ENCODE peak calls at places on chromosome 21, in five cellular contexts. E is HEK293T, W is H1, B is GM12878, N is HepG2. G is an unnamed sample.

GRCh38 chr21:20802631-20803260 is 195.5 kb upstream of the NCAM2 start:
- DNase-seq in E (no peak), W (no peak), B (no peak), N (no peak), G (no peak)

GRCh38 chr21:20739421-20739820 is 258.8 kb upstream of the NCAM2 start:
- DNase-seq in E (peak; percentile 12), W (no peak), B (no peak), N (no peak), G (peak; percentile 25)

GRCh38 chr21:28833609-28834008 is 159.1 kb downstream of the LTN1 start:
- DNase-seq in E (no peak), W (no peak), B (no peak), N (no peak), G (no peak)

GRCh38 chr21:24046816-24047443 is 1560.4 kb downstream of the MRPL39 start:
- DNase-seq in E (no peak), W (no peak), B (no peak), N (no peak), G (no peak)

GRCh38 chr21:31110430-31110829 is 72.2 kb upstream of the KRTAP19-8 start:
- DNase-seq in E (peak; percentile 34), W (no peak), B (no peak), N (no peak), G (no peak)

GRCh38 chr21:21722736-21723135 is 724.5 kb downstream of the NCAM2 start:
- DNase-seq in E (no peak), W (no peak), B (no peak), N (no peak), G (no peak)

GRCh38 chr21:30434033-30434631 is 4.1 kb downstream of the KRTAP13-4 start:
- DNase-seq in E (peak; percentile 62), W (peak; percentile 50), B (no peak), N (no peak), G (peak; percentile 57)

GRCh38 chr21:37787456-37787855 is 128.8 kb downstream of the KCNJ6 start:
- DNase-seq in E (no peak), W (no peak), B (no peak), N (no peak), G (peak; percentile 44)

GRCh38 chr21:37060296-37060695 is 12.6 kb downstream of the PIGP start:
- DNase-seq in E (peak; percentile 75), W (peak; percentile 43), B (no peak), N (peak; percentile 89), G (peak; percentile 86)

GRCh38 chr21:40143822-40144525 is 276.7 kb downstream of the PCP4 start:
- DNase-seq in E (peak; percentile 40), W (no peak), B (no peak), N (peak; percentile 10), G (peak; percentile 57)

GRCh38 chr21:39444406-39445145 is 1.0 kb downstream of the LCA5L start:
- DNase-seq in E (no peak), W (no peak), B (no peak), N (no peak), G (no peak)

GRCh38 chr21:35373998-35374397 is 324.9 kb upstream of the RUNX1 start:
- DNase-seq in E (no peak), W (no peak), B (no peak), N (no peak), G (no peak)

GRCh38 chr21:40754466-40754865 is 92.5 kb downstream of the DSCAM start:
- DNase-seq in E (no peak), W (no peak), B (no peak), N (no peak), G (no peak)

GRCh38 chr21:28884481-28884880 is 108.2 kb downstream of the LTN1 start:
- DNase-seq in E (no peak), W (no peak), B (no peak), N (no peak), G (no peak)

DNA sequence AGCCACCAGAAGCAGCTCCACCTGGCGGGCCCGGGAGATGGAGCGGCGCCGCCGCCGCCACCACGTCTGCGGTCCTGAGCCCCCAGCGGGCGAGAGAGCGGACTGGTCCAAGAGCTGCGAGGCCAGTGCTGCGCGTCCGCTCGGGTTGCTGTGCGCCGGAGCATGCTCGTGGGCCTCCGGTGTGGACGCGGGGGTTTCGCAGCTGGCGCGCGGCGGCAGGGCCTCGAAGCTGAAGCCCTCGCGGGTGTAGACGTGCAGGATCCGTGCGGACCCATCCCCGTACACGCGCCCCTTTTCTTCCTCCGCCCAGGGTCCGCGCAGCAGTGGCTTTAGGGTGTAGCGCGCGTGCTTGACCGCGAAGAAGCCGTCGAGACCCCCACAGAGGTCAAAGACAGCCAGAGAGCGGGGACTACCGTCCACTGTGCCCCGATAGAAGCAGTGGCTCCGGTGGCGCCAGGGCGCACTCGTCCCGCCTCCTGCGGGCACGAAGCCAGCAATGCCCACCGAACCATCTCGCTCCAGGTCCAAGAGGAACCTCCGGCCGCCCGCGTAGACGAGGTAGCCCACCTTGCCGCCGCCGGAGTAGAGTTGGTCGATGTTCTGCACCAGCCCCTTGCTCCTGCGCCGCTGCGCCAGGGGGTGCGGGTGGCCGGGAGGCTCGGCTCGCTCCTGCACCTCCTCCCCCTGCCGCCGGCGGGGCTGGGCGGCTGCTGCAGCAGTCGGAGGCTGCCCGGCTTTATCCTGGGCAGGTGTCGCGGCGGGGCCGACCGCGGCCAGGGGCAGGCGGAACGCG is 1.1 kb downstream of the ADAMTS5 start:
- DNase-seq in E (peak; percentile 48), W (no peak), B (no peak), N (no peak), G (no peak)
- TF ChIP-seq SUZ12 in E (no peak), W (peak; percentile 72), B (no peak), N (no peak), G (peak; percentile 65)

GRCh38 chr21:32494946-32495703 is 82.6 kb downstream of the EVA1C start:
- DNase-seq in E (no peak), W (no peak), B (no peak), N (no peak), G (no peak)
- TF ChIP-seq SUZ12 in E (no peak), W (no peak), B (no peak), N (no peak), G (no peak)

GRCh38 chr21:34204021-34204420 is 130.6 kb downstream of the MRPS6 start:
- DNase-seq in E (no peak), W (no peak), B (no peak), N (no peak), G (no peak)
- TF ChIP-seq SUZ12 in E (no peak), W (no peak), B (no peak), N (no peak), G (no peak)

DNA sequence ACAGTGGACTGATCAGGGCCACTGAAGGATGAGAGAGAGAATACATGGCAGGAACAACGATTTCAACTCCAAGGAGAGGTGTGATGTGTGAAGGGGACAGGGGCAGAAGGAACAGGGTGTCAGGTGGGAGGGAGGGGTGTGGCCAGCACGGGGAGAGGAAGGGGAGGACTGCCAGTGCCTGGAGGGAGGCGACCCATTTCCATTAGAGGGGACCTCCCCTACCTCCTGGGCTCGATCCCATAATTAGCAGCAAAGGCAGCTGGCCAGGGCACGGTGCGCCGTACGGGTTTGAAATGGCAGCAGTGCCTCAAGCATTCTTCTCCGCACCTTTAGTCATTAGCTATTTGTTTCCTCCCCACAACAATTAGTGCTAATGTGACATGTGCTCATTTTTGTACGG is 22.7 kb downstream of the CRYAA start:
- DNase-seq in E (no peak), W (no peak), B (no peak), N (no peak), G (no peak)
- TF ChIP-seq SUZ12 in E (no peak), W (no peak), B (no peak), N (no peak), G (no peak)

GRCh38 chr21:45541221-45542039 is 810 bp downstream of the SLC19A1 start:
- DNase-seq in E (peak; percentile 68), W (no peak), B (no peak), N (no peak), G (no peak)
- TF ChIP-seq SUZ12 in E (no peak), W (no peak), B (no peak), N (no peak), G (no peak)

DNA sequence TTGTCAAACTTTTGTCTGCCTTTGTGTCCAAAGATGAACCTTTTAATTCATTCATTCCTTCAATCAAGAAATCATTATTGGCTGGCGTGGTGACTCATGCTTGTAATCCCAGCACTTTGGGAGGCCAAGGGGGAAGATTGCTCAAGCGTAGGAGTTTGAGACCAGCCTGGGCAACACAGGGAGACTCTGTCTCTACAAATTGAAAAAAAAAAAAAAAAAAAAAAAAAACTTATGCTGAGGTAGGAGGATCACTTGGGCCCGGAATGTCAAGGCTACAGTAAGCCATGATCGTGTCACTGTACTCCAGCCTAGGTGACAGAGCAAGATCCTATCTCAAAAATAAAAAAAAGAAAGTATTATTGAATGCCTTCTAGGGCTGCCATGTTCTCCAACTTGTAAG is 51.3 kb upstream of the CXADR start:
- DNase-seq in E (no peak), W (no peak), B (no peak), N (peak; percentile 74), G (no peak)
- TF ChIP-seq SUZ12 in E (no peak), W (no peak), B (no peak), N (no peak), G (no peak)

GRCh38 chr21:42093991-42094417 is 22.9 kb downstream of the UMODL1 start:
- DNase-seq in E (no peak), W (no peak), B (no peak), N (peak; percentile 11), G (no peak)
- TF ChIP-seq SUZ12 in E (no peak), W (no peak), B (no peak), N (no peak), G (no peak)

DNA sequence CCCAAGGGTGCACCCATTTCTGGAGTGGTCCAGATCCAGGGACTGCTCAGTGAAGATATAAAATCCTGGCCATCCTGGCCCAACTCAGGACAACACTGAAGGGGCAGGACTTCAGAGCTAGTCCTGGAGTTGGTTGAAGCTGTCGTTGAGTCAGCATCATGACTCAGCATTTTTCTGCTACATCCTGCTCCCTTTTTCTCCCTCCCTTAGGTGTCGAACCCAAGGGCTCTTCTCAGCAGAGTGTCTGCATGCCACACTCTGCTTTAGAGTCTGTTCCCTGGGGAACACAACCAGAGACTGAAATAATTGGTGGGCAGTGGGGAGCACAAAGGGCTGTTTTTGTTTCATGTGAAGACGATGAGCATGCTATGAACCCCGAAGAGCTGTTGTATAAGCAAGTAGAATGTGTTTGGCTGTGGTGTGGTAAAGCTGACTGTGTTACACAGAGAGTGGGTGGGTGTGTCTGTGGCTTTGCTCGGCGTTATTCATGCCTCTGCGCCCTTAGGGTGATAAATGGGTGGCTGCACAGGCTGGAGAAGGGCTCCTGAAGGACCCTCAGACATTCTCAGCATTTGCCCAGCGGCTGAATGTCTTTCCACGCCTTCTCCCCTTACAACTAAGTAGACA is 167.2 kb downstream of the CYYR1 start:
- DNase-seq in E (peak; percentile 22), W (no peak), B (no peak), N (no peak), G (no peak)
- TF ChIP-seq SUZ12 in E (no peak), W (no peak), B (no peak), N (no peak), G (no peak)

GRCh38 chr21:26966978-26967913 is at the start of gene ADAMTS5:
- DNase-seq in E (peak; percentile 59), W (no peak), B (no peak), N (no peak), G (no peak)
- TF ChIP-seq SUZ12 in E (no peak), W (peak; percentile 59), B (no peak), N (no peak), G (no peak)

GRCh38 chr21:25963186-25963585 is 207.4 kb downstream of the APP start:
- DNase-seq in E (no peak), W (no peak), B (no peak), N (no peak), G (no peak)
- TF ChIP-seq SUZ12 in E (no peak), W (no peak), B (no peak), N (no peak), G (no peak)